ENCODE peak calls at places on chromosomes 13 and 19, in four cellular contexts. One of them, this sample, is unnamed.

GRCh38 chr13:114154476-114154875 is 22.1 kb upstream of the RASA3 start:
- DNase-seq in CD4-positive, alpha-beta memory T cell: no peak
- DNase-seq in RWPE1: no peak
- DNase-seq in stomach: no peak
- DNase-seq in this sample: peak

GRCh38 chr13:49053899-49054298 is 78.2 kb downstream of the FNDC3A start:
- DNase-seq in CD4-positive, alpha-beta memory T cell: no peak
- DNase-seq in RWPE1: no peak
- DNase-seq in stomach: no peak
- DNase-seq in this sample: no peak

GRCh38 chr13:43414111-43414510 is 372.7 kb downstream of the ENOX1 start:
- DNase-seq in CD4-positive, alpha-beta memory T cell: no peak
- DNase-seq in RWPE1: no peak
- DNase-seq in stomach: no peak
- DNase-seq in this sample: no peak

GRCh38 chr13:27194209-27194608 is 22.6 kb upstream of the USP12 start:
- DNase-seq in CD4-positive, alpha-beta memory T cell: no peak
- DNase-seq in RWPE1: no peak
- DNase-seq in stomach: no peak
- DNase-seq in this sample: no peak

GRCh38 chr19:48745208-48745995 is 1.3 kb downstream of the IZUMO1 start:
- DNase-seq in CD4-positive, alpha-beta memory T cell: peak
- DNase-seq in RWPE1: peak
- DNase-seq in stomach: peak
- DNase-seq in this sample: peak

GRCh38 chr13:77031869-77032268 is 4.9 kb upstream of the FBXL3 start:
- DNase-seq in CD4-positive, alpha-beta memory T cell: no peak
- DNase-seq in RWPE1: no peak
- DNase-seq in stomach: no peak
- DNase-seq in this sample: no peak

GRCh38 chr19:16206637-16207036 is 8.9 kb downstream of the AP1M1 start:
- DNase-seq in CD4-positive, alpha-beta memory T cell: no peak
- DNase-seq in RWPE1: no peak
- DNase-seq in stomach: no peak
- DNase-seq in this sample: no peak

GRCh38 chr13:113041293-113041690 is 64.3 kb upstream of the F7 start:
- DNase-seq in CD4-positive, alpha-beta memory T cell: no peak
- DNase-seq in RWPE1: no peak
- DNase-seq in stomach: no peak
- DNase-seq in this sample: no peak

GRCh38 chr13:70964124-70964523 is 855.9 kb upstream of the KLHL1 start:
- DNase-seq in CD4-positive, alpha-beta memory T cell: no peak
- DNase-seq in RWPE1: no peak
- DNase-seq in stomach: no peak
- DNase-seq in this sample: no peak